ENCODE peak calls at places on chromosomes 2 and 18, in six cellular contexts. H is CD4-positive, alpha-beta T cell; J is lung; M is brain microvascular endothelial cell; K is kidney; D is neural progenitor cell. R is an unnamed sample.

GRCh38 chr2:9102861-9103662 is 99.6 kb upstream of the MBOAT2 start:
- DNase-seq in H (no peak), J (no peak), M (no peak), K (peak), D (peak), R (peak)

GRCh38 chr2:65602851-65603250 is 170.5 kb upstream of the SPRED2 start:
- DNase-seq in H (no peak), J (no peak), M (no peak), K (no peak), D (no peak), R (no peak)

GRCh38 chr2:120470717-120471060 is 124.8 kb downstream of the INHBB start:
- DNase-seq in H (no peak), J (no peak), M (no peak), K (no peak), D (no peak), R (no peak)

GRCh38 chr2:30664761-30665358 is 142.4 kb downstream of the CAPN13 start:
- DNase-seq in H (no peak), J (peak), M (peak), K (no peak), D (no peak), R (peak)

GRCh38 chr2:142188562-142188961 is 57.7 kb upstream of the LRP1B start:
- DNase-seq in H (no peak), J (no peak), M (no peak), K (no peak), D (no peak), R (no peak)

GRCh38 chr2:150449856-150450255 is 37.6 kb downstream of the RND3 start:
- DNase-seq in H (no peak), J (no peak), M (no peak), K (no peak), D (no peak), R (peak)

GRCh38 chr2:161041356-161041755 is 118.9 kb upstream of the TANK start:
- DNase-seq in H (no peak), J (no peak), M (peak), K (no peak), D (no peak), R (no peak)

GRCh38 chr2:126635281-126635680 is 20.7 kb upstream of the GYPC start:
- DNase-seq in H (no peak), J (no peak), M (peak), K (no peak), D (no peak), R (no peak)

GRCh38 chr18:9731380-9731779 is 23.3 kb downstream of the RAB31 start:
- DNase-seq in H (no peak), J (no peak), M (peak), K (no peak), D (no peak), R (peak)

GRCh38 chr2:26613241-26614204 is 27.6 kb downstream of the CIB4 start:
- DNase-seq in H (no peak), J (no peak), M (no peak), K (no peak), D (peak), R (no peak)

GRCh38 chr2:196233033-196233807 is 61.8 kb upstream of the STK17B start:
- DNase-seq in H (no peak), J (peak), M (peak), K (no peak), D (no peak), R (peak)

DNA sequence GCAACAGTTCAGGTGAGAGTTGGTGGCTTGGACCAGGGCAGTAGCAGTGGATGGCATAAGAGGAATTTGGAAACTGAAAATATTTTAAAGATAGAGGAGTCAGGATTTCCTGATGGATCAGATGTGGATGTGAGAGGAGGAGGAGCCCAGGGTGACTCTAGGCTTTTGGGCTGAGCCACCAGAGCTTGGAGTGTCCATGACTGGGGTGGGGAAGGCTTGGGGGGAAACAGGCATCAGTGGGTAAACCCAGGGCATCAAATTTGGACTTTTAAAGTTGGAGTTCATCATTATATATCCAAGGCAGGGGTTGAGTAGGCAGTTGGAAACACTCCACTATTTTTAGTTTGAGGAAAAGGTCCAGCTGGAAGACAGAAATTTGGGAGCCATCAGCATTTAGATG is 27.3 kb upstream of the ASB18 start:
- DNase-seq in H (no peak), J (no peak), M (no peak), K (no peak), D (no peak), R (no peak)
- H3K27ac ChIP-seq in H (no peak), J (no peak), M (no peak), K (no peak), D (no peak), R (no peak)

GRCh38 chr2:146818122-146818521 is 1026.7 kb upstream of the ACVR2A start:
- DNase-seq in H (no peak), J (no peak), M (no peak), K (no peak), D (no peak), R (no peak)
- H3K27ac ChIP-seq in H (no peak), J (no peak), M (no peak), K (no peak), D (no peak), R (peak)

GRCh38 chr2:61950571-61951315 is 45.3 kb downstream of the COMMD1 start:
- DNase-seq in H (no peak), J (no peak), M (no peak), K (no peak), D (no peak), R (no peak)

GRCh38 chr2:61950133-61950560 is 44.7 kb downstream of the COMMD1 start:
- DNase-seq in H (no peak), J (no peak), M (no peak), K (no peak), D (no peak), R (no peak)

GRCh38 chr2:61948661-61949457 is 43.4 kb downstream of the COMMD1 start:
- DNase-seq in H (no peak), J (no peak), M (no peak), K (no peak), D (no peak), R (no peak)

GRCh38 chr2:61951876-61952275 is 46.4 kb downstream of the COMMD1 start:
- DNase-seq in H (no peak), J (no peak), M (no peak), K (no peak), D (no peak), R (no peak)

DNA sequence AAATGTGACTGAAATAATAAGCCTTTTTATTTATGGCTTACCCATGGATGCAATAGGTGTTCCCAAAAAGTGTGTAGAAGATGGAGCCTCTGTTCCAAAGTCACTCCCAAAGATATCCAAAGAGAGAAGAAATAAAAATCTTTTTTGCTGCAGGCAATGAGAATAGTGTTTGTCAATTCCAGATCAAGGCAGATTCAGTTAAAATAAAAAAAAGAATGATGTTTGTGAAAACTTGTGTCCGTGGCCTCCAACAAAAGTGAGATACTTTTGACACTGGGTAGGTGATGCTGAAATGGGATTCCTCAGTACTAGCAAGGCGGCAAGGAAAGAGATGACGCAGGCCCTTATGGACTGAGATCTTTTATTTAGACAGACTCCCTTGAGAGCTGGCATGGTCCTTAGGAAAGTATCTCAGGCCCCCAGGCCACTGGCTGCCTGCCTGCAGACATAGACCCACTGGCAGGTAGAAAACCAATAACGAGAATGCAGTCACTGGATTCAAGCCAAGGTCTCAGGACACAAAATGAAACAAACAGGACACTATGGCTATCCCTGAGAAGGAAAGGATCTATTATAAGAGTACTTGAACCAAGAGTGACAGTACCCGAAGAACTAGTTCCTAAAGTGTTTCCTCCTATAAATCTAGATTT is 44.1 kb downstream of the COMMD1 start:
- DNase-seq in H (no peak), J (no peak), M (peak), K (no peak), D (no peak), R (no peak)
- H3K27ac ChIP-seq in H (no peak), J (peak), M (no peak), K (no peak), D (no peak), R (no peak)

DNA sequence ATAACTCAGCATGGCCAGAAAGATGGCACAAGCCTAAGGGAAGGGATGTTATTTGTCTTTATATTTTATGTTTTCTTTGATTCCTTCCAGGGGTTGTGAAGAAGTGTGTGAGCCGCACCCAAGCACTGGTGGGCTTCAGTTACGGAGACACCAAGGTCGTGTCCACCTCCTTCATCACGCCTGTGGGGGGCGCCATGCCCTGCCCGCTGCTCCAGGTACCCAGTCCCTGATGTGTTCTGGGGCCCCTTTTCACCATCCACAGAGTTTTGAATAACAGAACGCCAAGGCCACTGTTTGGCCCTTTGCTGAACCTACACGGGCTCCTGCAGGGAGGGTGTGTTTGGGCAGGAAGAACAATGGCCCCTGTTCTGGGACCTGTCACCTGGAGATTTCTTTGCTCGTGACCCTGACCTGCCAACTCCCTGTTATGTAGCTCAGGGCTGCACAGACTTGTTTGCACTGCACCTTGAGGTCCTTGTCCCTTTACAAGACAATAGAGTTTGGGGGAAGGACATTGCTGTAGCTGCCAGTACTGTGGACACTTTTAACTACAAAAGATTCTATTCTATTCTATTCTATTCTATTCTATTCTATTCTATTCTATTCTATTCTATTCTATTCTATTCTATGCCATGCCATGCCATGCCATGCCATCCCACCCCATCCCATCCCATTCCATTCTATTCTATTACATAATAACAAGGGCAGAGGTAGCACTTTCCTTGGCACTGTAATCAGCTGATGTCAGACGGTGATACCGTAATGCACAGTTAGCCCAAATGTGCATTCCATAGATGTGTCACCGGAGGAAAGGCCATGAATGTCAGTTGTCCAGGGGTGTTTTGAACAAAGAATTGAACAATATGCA is 48.2 kb upstream of the CNGA3 start:
- DNase-seq in H (no peak), J (peak), M (no peak), K (no peak), D (no peak), R (no peak)
- H3K27ac ChIP-seq in H (no peak), J (no peak), M (no peak), K (no peak), D (no peak), R (no peak)

GRCh38 chr2:7882296-7882695 is 799.6 kb upstream of the ID2 start:
- DNase-seq in H (no peak), J (no peak), M (no peak), K (no peak), D (no peak), R (no peak)
- H3K27ac ChIP-seq in H (no peak), J (no peak), M (no peak), K (no peak), D (no peak), R (no peak)

DNA sequence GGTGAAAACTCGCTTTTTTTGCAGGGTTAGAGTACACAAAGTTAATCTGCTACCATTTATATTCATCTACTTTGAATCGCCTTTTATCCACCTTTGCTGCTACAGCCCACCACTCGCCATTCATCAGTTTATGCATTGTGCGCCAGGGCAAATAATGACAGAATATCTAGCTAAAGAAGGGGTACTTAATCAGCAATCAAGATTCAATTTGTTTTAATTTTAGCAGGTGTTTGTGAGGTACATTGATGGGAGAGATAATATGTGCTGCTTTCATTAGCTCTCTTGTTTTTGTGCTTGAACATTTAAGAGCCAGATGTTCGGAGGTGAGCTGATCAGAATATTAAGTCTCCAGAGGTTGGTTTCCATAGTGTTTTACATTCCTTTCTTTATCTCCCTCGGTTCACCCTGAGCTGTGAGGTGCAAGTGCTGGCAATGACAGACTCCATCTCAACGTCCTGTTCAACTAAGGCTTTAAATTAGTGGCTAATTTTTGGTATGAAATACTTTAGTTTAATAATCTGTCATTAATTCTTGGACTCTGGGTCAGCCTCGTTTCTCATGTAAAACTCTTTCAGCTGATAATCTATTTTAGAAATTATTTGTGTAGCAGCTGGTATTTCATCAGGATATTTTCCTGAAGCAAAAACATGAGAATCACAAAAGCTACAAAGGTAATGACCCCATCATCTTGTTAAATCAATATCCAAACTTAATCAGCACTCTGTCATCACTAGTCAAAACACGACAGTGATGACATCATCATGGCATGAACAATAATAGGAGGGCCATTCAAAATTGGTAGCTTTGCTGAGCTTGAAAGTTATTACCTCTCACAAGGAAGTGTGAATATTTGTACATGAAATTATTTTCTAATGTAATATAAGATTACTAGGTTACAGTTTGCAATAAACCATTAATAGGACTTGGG is 479.9 kb upstream of the FANCL start:
- DNase-seq in H (no peak), J (no peak), M (no peak), K (no peak), D (no peak), R (no peak)
- H3K27ac ChIP-seq in H (no peak), J (no peak), M (no peak), K (no peak), D (no peak), R (no peak)

GRCh38 chr2:95388878-95389255 is 13.6 kb upstream of the FAHD2A start:
- DNase-seq in H (no peak), J (no peak), M (no peak), K (no peak), D (no peak), R (no peak)

GRCh38 chr2:95390881-95391321 is 11.6 kb upstream of the FAHD2A start:
- DNase-seq in H (no peak), J (no peak), M (no peak), K (no peak), D (no peak), R (no peak)

GRCh38 chr2:95391641-95392310 is 10.7 kb upstream of the FAHD2A start:
- DNase-seq in H (no peak), J (no peak), M (no peak), K (no peak), D (no peak), R (no peak)

GRCh38 chr2:95389256-95390119 is 13.0 kb upstream of the FAHD2A start:
- DNase-seq in H (no peak), J (peak), M (peak), K (peak), D (peak), R (no peak)

DNA sequence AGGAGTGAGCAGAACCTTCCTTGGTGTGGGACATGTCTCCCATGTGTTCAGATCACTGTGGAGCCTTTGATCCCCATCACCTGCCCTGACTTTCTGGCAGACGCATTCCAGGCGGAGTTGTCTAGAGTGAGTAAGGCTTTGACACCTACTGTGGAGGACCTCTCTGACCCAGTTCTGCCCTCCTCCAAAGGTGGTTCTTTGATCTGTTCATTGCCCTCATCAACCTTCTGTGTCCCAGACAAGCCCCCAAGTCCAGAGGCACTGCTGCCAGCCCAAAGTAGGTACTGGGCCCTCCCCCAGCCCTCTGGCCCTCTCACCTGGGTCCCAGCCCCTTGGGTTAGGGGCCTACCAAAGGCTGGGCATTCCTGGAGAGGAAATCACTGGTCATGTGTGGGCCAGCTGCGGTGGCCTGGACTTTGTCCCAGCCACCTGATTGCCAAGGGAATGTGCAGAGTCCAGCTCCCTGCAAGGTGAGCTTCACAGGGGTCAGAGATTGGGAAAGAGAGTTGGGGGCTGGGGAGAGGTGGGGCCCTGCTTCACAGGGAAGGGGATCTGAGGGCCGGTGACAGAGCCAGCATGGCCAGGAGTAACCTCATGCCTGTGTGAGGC is 12.1 kb upstream of the FAHD2A start:
- DNase-seq in H (no peak), J (no peak), M (no peak), K (no peak), D (no peak), R (no peak)
- H3K27ac ChIP-seq in H (no peak), J (no peak), M (no peak), K (no peak), D (no peak), R (no peak)

R was measured in epithelial cell of prostate.